ENCODE peak calls at places on chromosomes 1 and 21, in nine cellular contexts. B is K562, V is astrocyte, K is mammary epithelial cell, N is H1, F is fibroblast of lung, J is endothelial cell of umbilical vein, U is neural progenitor cell, C is HCT116. S is an unnamed sample.

GRCh38 chr1:221069178-221069903 is 190.1 kb downstream of the HLX start:
- DNase-seq in B (no peak), N (no peak), K (no peak), C (no peak), U (peak), V (no peak), J (no peak), F (no peak), S (no peak)

GRCh38 chr1:151455231-151455630 is 4.1 kb downstream of the POGZ start:
- DNase-seq in C (no peak), N (no peak), U (no peak), B (no peak), F (peak), V (no peak), K (no peak), J (no peak), S (no peak)

GRCh38 chr1:61051455-61052392 is 30.6 kb upstream of the NFIA start:
- DNase-seq in K (no peak), J (no peak), N (no peak), U (peak), F (no peak), C (no peak), V (no peak), B (no peak), S (no peak)

GRCh38 chr1:7707527-7707926 is 63.6 kb upstream of the VAMP3 start:
- DNase-seq in V (peak), K (peak), F (no peak), N (no peak), U (no peak), C (no peak), J (no peak), B (no peak), S (no peak)

GRCh38 chr1:20829946-20830345 is 42.8 kb upstream of the HP1BP3 start:
- DNase-seq in V (no peak), K (no peak), N (no peak), B (no peak), F (no peak), J (no peak), U (no peak), C (no peak), S (no peak)

GRCh38 chr1:2189459-2190425 is 4.8 kb downstream of the FAAP20 start:
- DNase-seq in J (peak), B (peak), K (peak), N (peak), F (peak), U (peak), V (peak), C (peak), S (peak)

GRCh38 chr1:150281758-150282557 is at the start of gene CIART:
- DNase-seq in N (peak), B (peak), C (no peak), F (peak), V (peak), K (peak), U (peak), J (peak), S (peak)

GRCh38 chr1:50368179-50369007 is 54.9 kb downstream of the DMRTA2 start:
- DNase-seq in V (no peak), N (no peak), K (peak), F (peak), J (peak), U (peak), B (peak), C (peak), S (peak)

GRCh38 chr1:8955367-8955766 is 9.7 kb downstream of the CA6 start:
- DNase-seq in B (no peak), F (no peak), K (no peak), U (peak), N (no peak), J (no peak), V (no peak), C (no peak), S (no peak)

GRCh38 chr1:5522605-5523145 is 469.6 kb downstream of the NPHP4 start:
- DNase-seq in J (no peak), F (no peak), C (no peak), V (no peak), N (no peak), K (no peak), B (no peak), U (no peak), S (no peak)

GRCh38 chr1:8600336-8600735 is 217.1 kb downstream of the RERE start:
- DNase-seq in J (peak), C (no peak), U (no peak), K (no peak), B (no peak), F (no peak), V (no peak), N (no peak), S (no peak)

GRCh38 chr1:52534928-52535764 is 17.7 kb downstream of the TUT4 start:
- DNase-seq in B (no peak), F (peak), C (no peak), U (no peak), K (no peak), J (no peak), N (no peak), V (peak), S (no peak)

GRCh38 chr21:44748621-44749020 is 37.2 kb upstream of the TSPEAR start:
- DNase-seq in N (peak), U (no peak), J (no peak), K (no peak), F (no peak), V (no peak), C (no peak), B (no peak), S (no peak)

GRCh38 chr1:39720094-39720999 is 18.3 kb upstream of the PPIE start:
- DNase-seq in V (peak), C (peak), N (no peak), U (peak), B (peak), F (peak), J (peak), K (peak), S (no peak)

GRCh38 chr1:42334240-42335049 is 590 bp downstream of the FOXJ3 start:
- DNase-seq in J (peak), F (peak), V (peak), B (no peak), U (peak), C (peak), N (no peak), K (peak), S (peak)

GRCh38 chr21:44911384-44912157 is 9.1 kb downstream of the ITGB2 start:
- DNase-seq in N (no peak), K (peak), V (no peak), F (no peak), J (peak), C (no peak), U (no peak), B (peak), S (peak)

GRCh38 chr1:85628791-85629531 is 48.4 kb downstream of the CCN1 start:
- DNase-seq in B (peak), J (peak), N (no peak), U (peak), V (peak), K (peak), F (peak), C (peak), S (peak)

GRCh38 chr1:31701137-31701736 is 2.6 kb downstream of the COL16A1 start:
- DNase-seq in F (peak), V (peak), N (no peak), K (peak), B (peak), U (no peak), J (peak), C (no peak), S (peak)

GRCh38 chr1:98201640-98202039 is 280.8 kb upstream of the DPYD start:
- DNase-seq in N (no peak), C (no peak), U (no peak), B (no peak), F (peak), V (peak), J (no peak), K (no peak), S (no peak)

GRCh38 chr1:35369922-35370671 is 101.6 kb downstream of the ZMYM4 start:
- DNase-seq in K (no peak), N (no peak), V (peak), B (peak), F (peak), U (peak), C (no peak), J (peak), S (peak)

GRCh38 chr1:59750612-59751395 is 63.9 kb upstream of the HOOK1 start:
- DNase-seq in V (peak), U (no peak), B (no peak), K (peak), C (peak), F (peak), N (no peak), J (peak), S (no peak)

GRCh38 chr1:183719976-183720497 is 66.9 kb upstream of the APOBEC4 start:
- DNase-seq in U (no peak), F (peak), B (no peak), J (no peak), K (no peak), C (no peak), V (no peak), N (no peak), S (no peak)

GRCh38 chr1:152050886-152051764 is 14.3 kb upstream of the S100A11 start:
- DNase-seq in J (no peak), C (no peak), V (peak), B (no peak), N (no peak), U (no peak), F (no peak), K (peak), S (no peak)

GRCh38 chr1:87957331-87957730 is 628.7 kb downstream of the LMO4 start:
- DNase-seq in F (no peak), V (no peak), K (no peak), C (no peak), U (no peak), J (no peak), N (no peak), B (no peak), S (no peak)

GRCh38 chr1:245085508-245086095 is 69.2 kb upstream of the KIF26B start:
- DNase-seq in J (no peak), C (peak), U (no peak), B (no peak), N (no peak), V (peak), K (peak), F (peak), S (no peak)

GRCh38 chr1:57551476-57551875 is 127.6 kb upstream of the DAB1 start:
- DNase-seq in B (no peak), N (no peak), C (no peak), U (no peak), F (no peak), J (no peak), V (no peak), K (no peak), S (no peak)

GRCh38 chr1:223831755-223832636 is 13.8 kb downstream of the TP53BP2 start:
- DNase-seq in C (no peak), N (no peak), J (peak), B (no peak), U (no peak), F (peak), V (peak), K (peak), S (no peak)

GRCh38 chr1:107704911-107705310 is 260.1 kb downstream of the VAV3 start:
- DNase-seq in B (no peak), K (peak), C (no peak), U (no peak), F (no peak), V (peak), N (no peak), J (no peak), S (no peak)

GRCh38 chr21:46297311-46298082 is 11.4 kb downstream of the YBEY start:
- DNase-seq in K (no peak), C (no peak), V (no peak), N (no peak), U (no peak), B (no peak), J (peak), F (peak), S (peak)

GRCh38 chr1:59317780-59318179 is 20.9 kb downstream of the FGGY start:
- DNase-seq in C (no peak), B (no peak), U (no peak), F (no peak), J (no peak), K (no peak), N (no peak), V (no peak), S (no peak)

GRCh38 chr21:34642211-34643075 is 26.4 kb upstream of the CLIC6 start:
- DNase-seq in J (no peak), V (peak), B (no peak), C (no peak), F (no peak), N (no peak), U (no peak), K (peak), S (no peak)

GRCh38 chr1:226808501-226808900 is 61.9 kb upstream of the PSEN2 start:
- DNase-seq in B (no peak), K (no peak), V (no peak), F (no peak), U (no peak), C (no peak), J (no peak), N (no peak), S (no peak)
- H3K9ac ChIP-seq in B (no peak), K (no peak), V (no peak), F (no peak), U (no peak), C (no peak), J (no peak), N (no peak), S (no peak)

DNA sequence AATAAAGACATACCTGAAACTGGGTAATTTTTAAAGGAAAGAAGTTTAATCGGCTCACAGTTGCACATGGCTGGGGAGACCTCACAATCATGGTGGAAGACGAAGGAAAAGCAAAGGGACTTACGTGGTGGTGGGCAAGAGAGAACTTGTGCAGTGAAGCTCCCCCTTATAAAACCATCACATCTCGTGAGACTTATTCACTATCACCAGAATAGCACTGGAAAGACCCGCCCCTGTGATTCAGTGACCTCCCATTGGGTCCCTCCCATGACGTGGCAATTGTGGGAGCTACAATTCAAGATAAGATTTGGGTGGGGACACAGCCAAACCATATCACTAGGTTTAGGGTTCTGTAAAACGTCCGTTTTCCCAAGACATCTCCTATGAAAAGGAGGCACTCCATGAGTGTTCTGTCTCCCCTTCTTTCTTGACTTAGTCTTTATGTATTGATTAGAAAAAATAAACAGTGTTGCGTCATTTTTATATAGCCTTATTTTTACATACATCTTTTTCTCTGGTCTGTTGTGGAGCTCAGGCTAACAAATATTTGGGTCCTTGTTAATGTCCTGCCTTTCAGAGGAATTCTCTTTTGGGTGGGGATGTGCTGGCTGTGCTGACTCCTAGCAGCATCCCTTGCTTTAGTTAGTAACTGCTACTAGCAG is 23.3 kb downstream of the BACH1 start:
- DNase-seq in N (no peak), J (no peak), U (no peak), C (no peak), K (no peak), B (no peak), V (no peak), F (no peak), S (no peak)
- H3K4me3 ChIP-seq in N (no peak), J (no peak), U (no peak), C (no peak), K (no peak), B (no peak), V (no peak), F (no peak), S (no peak)

GRCh38 chr1:180229483-180230415 is at the start of gene LHX4:
- DNase-seq in J (peak), F (no peak), U (peak), C (no peak), N (no peak), B (peak), K (peak), V (no peak), S (peak)
- TF ChIP-seq CTCF in J (no peak), F (no peak), U (no peak), C (no peak), N (no peak), B (no peak), K (no peak), V (no peak), S (no peak)

GRCh38 chr1:77683836-77684148 is 1.3 kb upstream of the ZZZ3 start:
- DNase-seq in J (no peak), N (no peak), V (no peak), F (no peak), K (no peak), C (no peak), B (no peak), U (no peak), S (no peak)

GRCh38 chr1:77682442-77683141 is at the start of gene ZZZ3:
- DNase-seq in N (peak), V (peak), J (peak), F (peak), U (peak), B (peak), K (peak), C (peak), S (peak)

GRCh38 chr1:77678628-77679610 is 3.5 kb downstream of the ZZZ3 start:
- DNase-seq in V (no peak), F (no peak), B (no peak), J (no peak), C (no peak), K (no peak), U (no peak), N (no peak), S (no peak)

GRCh38 chr1:77683142-77683835 is 831 bp upstream of the ZZZ3 start:
- DNase-seq in J (peak), B (peak), C (peak), N (peak), V (peak), K (peak), F (peak), U (peak), S (peak)

DNA sequence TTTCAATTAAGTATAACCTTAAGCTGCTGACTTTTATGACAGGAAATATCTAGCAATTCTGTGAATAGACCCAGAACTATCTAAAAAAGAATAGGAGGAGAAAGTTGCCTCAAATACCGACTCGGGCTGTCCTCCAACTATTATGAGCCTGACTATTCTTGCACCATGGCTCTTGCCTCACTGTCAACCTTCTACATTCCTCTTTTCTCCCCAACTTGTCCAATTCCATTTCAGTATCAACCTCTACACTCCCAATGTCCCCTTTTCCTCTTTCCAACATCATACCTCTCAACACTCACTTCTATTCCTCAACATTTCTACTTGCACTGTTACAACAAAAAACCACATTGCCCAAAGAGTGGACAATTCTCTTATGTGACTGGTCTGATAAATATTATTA is 2.3 kb downstream of the ZZZ3 start:
- DNase-seq in C (no peak), F (no peak), K (no peak), J (no peak), U (no peak), N (no peak), V (no peak), B (no peak), S (no peak)
- H3K9ac ChIP-seq in C (no peak), F (no peak), K (no peak), J (no peak), U (no peak), N (no peak), V (no peak), B (peak), S (no peak)

GRCh38 chr1:113976609-113977278 is 2.5 kb upstream of the OLFML3 start:
- DNase-seq in V (peak), U (peak), K (no peak), C (peak), B (peak), F (peak), J (peak), N (peak), S (no peak)
- H3K4me3 ChIP-seq in V (no peak), U (no peak), K (no peak), C (no peak), B (no peak), F (no peak), J (no peak), N (no peak), S (no peak)

DNA sequence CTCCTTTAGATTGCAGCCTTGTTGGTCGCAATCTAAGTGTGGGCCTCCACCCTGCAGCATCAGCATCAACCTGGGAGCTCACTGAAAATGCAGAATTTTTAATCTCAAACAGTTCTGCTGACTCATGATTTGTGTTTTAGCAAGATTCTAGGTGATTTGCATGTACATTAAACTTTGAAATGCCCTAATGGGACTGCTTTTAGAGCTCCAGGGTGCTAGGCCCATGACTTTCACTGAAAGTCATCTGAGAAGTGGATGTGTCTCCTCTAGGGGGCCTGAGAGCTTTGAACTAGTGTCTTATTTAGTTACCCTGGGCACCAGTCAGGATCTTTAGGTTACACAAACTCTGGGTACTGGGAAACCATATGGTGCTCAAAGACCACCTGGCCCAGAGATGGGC is 9.0 kb downstream of the TRIM67 start:
- DNase-seq in J (no peak), V (no peak), C (no peak), N (no peak), K (no peak), B (no peak), F (no peak), U (no peak), S (no peak)
- TF ChIP-seq CTCF in J (no peak), V (no peak), C (peak), N (no peak), K (no peak), B (peak), F (no peak), U (peak), S (no peak)